ENCODE peak calls at places on chromosomes 7 and 10, in five cellular contexts. One of them, this sample, is unnamed.

GRCh38 chr7:154684651-154685563 is 318.0 kb downstream of the PAXIP1 start:
- DNase-seq in adipocyte: no peak
- DNase-seq in colonic mucosa: peak; percentile 55
- DNase-seq in thoracic aorta: no peak
- DNase-seq in fibroblast of lung: no peak
- DNase-seq in this sample: no peak

GRCh38 chr10:86699125-86699524 is 30.8 kb downstream of the LDB3 start:
- DNase-seq in adipocyte: no peak
- DNase-seq in colonic mucosa: no peak
- DNase-seq in fibroblast of lung: no peak
- DNase-seq in thoracic aorta: no peak
- DNase-seq in this sample: no peak

GRCh38 chr7:100799037-100799896 is 28.1 kb downstream of the EPHB4 start:
- DNase-seq in colonic mucosa: peak; percentile 79
- DNase-seq in fibroblast of lung: peak; percentile 75
- DNase-seq in thoracic aorta: no peak
- DNase-seq in adipocyte: peak; percentile 64
- DNase-seq in this sample: peak; percentile 73

GRCh38 chr7:5452470-5452899 is 28.9 kb upstream of the TNRC18 start:
- DNase-seq in thoracic aorta: no peak
- DNase-seq in fibroblast of lung: no peak
- DNase-seq in colonic mucosa: no peak
- DNase-seq in adipocyte: no peak
- DNase-seq in this sample: no peak

GRCh38 chr10:130137077-130137448 is 872 bp downstream of the GLRX3 start:
- DNase-seq in adipocyte: peak; percentile 57
- DNase-seq in fibroblast of lung: peak; percentile 24
- DNase-seq in colonic mucosa: no peak
- DNase-seq in thoracic aorta: no peak
- DNase-seq in this sample: peak; percentile 68

GRCh38 chr7:37028909-37029440 is 304.7 kb upstream of the AOAH start:
- DNase-seq in thoracic aorta: no peak
- DNase-seq in adipocyte: no peak
- DNase-seq in fibroblast of lung: no peak
- DNase-seq in colonic mucosa: no peak
- DNase-seq in this sample: no peak

GRCh38 chr7:73663033-73663432 is 4.6 kb upstream of the VPS37D start:
- DNase-seq in colonic mucosa: no peak
- DNase-seq in adipocyte: no peak
- DNase-seq in fibroblast of lung: no peak
- DNase-seq in thoracic aorta: no peak
- DNase-seq in this sample: no peak

GRCh38 chr7:95501261-95501816 is 15.6 kb downstream of the ASB4 start:
- DNase-seq in adipocyte: no peak
- DNase-seq in colonic mucosa: no peak
- DNase-seq in thoracic aorta: no peak
- DNase-seq in fibroblast of lung: no peak
- DNase-seq in this sample: no peak

GRCh38 chr7:143222782-143223181 is 945 bp downstream of the TAS2R40 start:
- DNase-seq in thoracic aorta: no peak
- DNase-seq in adipocyte: no peak
- DNase-seq in colonic mucosa: no peak
- DNase-seq in fibroblast of lung: no peak
- DNase-seq in this sample: no peak

GRCh38 chr10:28432210-28432676 is 100.7 kb upstream of the WAC start:
- DNase-seq in colonic mucosa: peak; percentile 60
- DNase-seq in fibroblast of lung: peak; percentile 80
- DNase-seq in adipocyte: peak; percentile 90
- DNase-seq in thoracic aorta: no peak
- DNase-seq in this sample: peak; percentile 81

GRCh38 chr7:13860734-13861133 is 128.7 kb downstream of the ETV1 start:
- DNase-seq in thoracic aorta: no peak
- DNase-seq in adipocyte: no peak
- DNase-seq in fibroblast of lung: no peak
- DNase-seq in colonic mucosa: no peak
- DNase-seq in this sample: no peak

GRCh38 chr7:50660040-50660829 is 95.0 kb upstream of the DDC start:
- DNase-seq in fibroblast of lung: no peak
- DNase-seq in adipocyte: no peak
- DNase-seq in colonic mucosa: no peak
- DNase-seq in thoracic aorta: no peak
- DNase-seq in this sample: no peak

GRCh38 chr10:13939391-13939790 is 352.6 kb downstream of the PRPF18 start:
- DNase-seq in thoracic aorta: no peak
- DNase-seq in colonic mucosa: no peak
- DNase-seq in fibroblast of lung: peak; percentile 61
- DNase-seq in adipocyte: peak; percentile 66
- DNase-seq in this sample: no peak

GRCh38 chr10:77320852-77321496 is 316.6 kb downstream of the KCNMA1 start:
- DNase-seq in fibroblast of lung: peak; percentile 93
- DNase-seq in colonic mucosa: no peak
- DNase-seq in thoracic aorta: no peak
- DNase-seq in adipocyte: peak; percentile 93
- DNase-seq in this sample: no peak

GRCh38 chr7:74598558-74598957 is 59.0 kb upstream of the GTF2I start:
- DNase-seq in adipocyte: peak; percentile 35
- DNase-seq in fibroblast of lung: peak; percentile 65
- DNase-seq in thoracic aorta: no peak
- DNase-seq in colonic mucosa: no peak
- DNase-seq in this sample: no peak

GRCh38 chr10:12321641-12322040 is 27.7 kb upstream of the CAMK1D start:
- DNase-seq in fibroblast of lung: no peak
- DNase-seq in colonic mucosa: no peak
- DNase-seq in adipocyte: no peak
- DNase-seq in thoracic aorta: no peak
- DNase-seq in this sample: no peak

GRCh38 chr10:21747809-21748208 is 213.8 kb downstream of the MLLT10 start:
- DNase-seq in colonic mucosa: no peak
- DNase-seq in adipocyte: no peak
- DNase-seq in thoracic aorta: no peak
- DNase-seq in fibroblast of lung: no peak
- DNase-seq in this sample: no peak

GRCh38 chr7:46229409-46229808 is 308.3 kb upstream of the IGFBP3 start:
- DNase-seq in thoracic aorta: no peak
- DNase-seq in fibroblast of lung: peak; percentile 45
- DNase-seq in adipocyte: peak; percentile 74
- DNase-seq in colonic mucosa: no peak
- DNase-seq in this sample: peak; percentile 63

GRCh38 chr10:110042891-110043290 is 35.1 kb downstream of the ADD3 start:
- DNase-seq in thoracic aorta: no peak
- DNase-seq in colonic mucosa: no peak
- DNase-seq in adipocyte: no peak
- DNase-seq in fibroblast of lung: no peak
- DNase-seq in this sample: no peak

GRCh38 chr10:110480387-110480786 is 17.3 kb upstream of the DUSP5 start:
- DNase-seq in fibroblast of lung: no peak
- DNase-seq in thoracic aorta: no peak
- DNase-seq in adipocyte: no peak
- DNase-seq in colonic mucosa: no peak
- DNase-seq in this sample: no peak

GRCh38 chr7:101422361-101423195 is 59.9 kb downstream of the COL26A1 start:
- DNase-seq in thoracic aorta: no peak
- DNase-seq in colonic mucosa: no peak
- DNase-seq in adipocyte: no peak
- DNase-seq in fibroblast of lung: no peak
- DNase-seq in this sample: no peak

GRCh38 chr10:117663750-117664149 is 121.2 kb downstream of the EMX2 start:
- DNase-seq in adipocyte: peak; percentile 7
- DNase-seq in colonic mucosa: no peak
- DNase-seq in thoracic aorta: no peak
- DNase-seq in fibroblast of lung: peak; percentile 66
- DNase-seq in this sample: peak; percentile 81

GRCh38 chr10:43408331-43408709 is 666 bp downstream of the HNRNPF start:
- DNase-seq in fibroblast of lung: no peak
- DNase-seq in thoracic aorta: no peak
- DNase-seq in adipocyte: no peak
- DNase-seq in colonic mucosa: no peak
- DNase-seq in this sample: no peak

GRCh38 chr7:10756981-10757380 is 216.7 kb upstream of the PHF14 start:
- DNase-seq in fibroblast of lung: no peak
- DNase-seq in adipocyte: no peak
- DNase-seq in thoracic aorta: no peak
- DNase-seq in colonic mucosa: no peak
- DNase-seq in this sample: no peak

GRCh38 chr7:1757601-1758000 is 87.5 kb downstream of the ELFN1 start:
- DNase-seq in colonic mucosa: no peak
- DNase-seq in thoracic aorta: no peak
- DNase-seq in fibroblast of lung: no peak
- DNase-seq in adipocyte: no peak
- DNase-seq in this sample: no peak

GRCh38 chr7:141697211-141697871 is 4.6 kb downstream of the DENND11 start:
- DNase-seq in adipocyte: no peak
- DNase-seq in fibroblast of lung: no peak
- DNase-seq in thoracic aorta: no peak
- DNase-seq in colonic mucosa: no peak
- DNase-seq in this sample: no peak

GRCh38 chr10:75111906-75112703 is 649 bp downstream of the SAMD8 start:
- DNase-seq in adipocyte: peak; percentile 76
- DNase-seq in fibroblast of lung: peak; percentile 54
- DNase-seq in thoracic aorta: peak; percentile 26
- DNase-seq in colonic mucosa: peak; percentile 61
- DNase-seq in this sample: peak; percentile 69

GRCh38 chr10:5198386-5198785 is 1.7 kb downstream of the AKR1C4 start:
- DNase-seq in fibroblast of lung: no peak
- DNase-seq in thoracic aorta: no peak
- DNase-seq in colonic mucosa: no peak
- DNase-seq in adipocyte: no peak
- DNase-seq in this sample: no peak

GRCh38 chr7:26208040-26208439 is 6.5 kb downstream of the CBX3 start:
- DNase-seq in colonic mucosa: no peak
- DNase-seq in fibroblast of lung: no peak
- DNase-seq in thoracic aorta: no peak
- DNase-seq in adipocyte: no peak
- DNase-seq in this sample: no peak

GRCh38 chr10:35126062-35126529 is 550 bp upstream of the CREM start:
- DNase-seq in adipocyte: no peak
- DNase-seq in colonic mucosa: no peak
- DNase-seq in fibroblast of lung: no peak
- DNase-seq in thoracic aorta: no peak
- DNase-seq in this sample: no peak

GRCh38 chr7:80659120-80660055 is 20.9 kb downstream of the CD36 start:
- DNase-seq in fibroblast of lung: peak; percentile 76
- DNase-seq in colonic mucosa: no peak
- DNase-seq in thoracic aorta: no peak
- DNase-seq in adipocyte: peak; percentile 80
- DNase-seq in this sample: peak; percentile 36

GRCh38 chr10:131926253-131926652 is 25.4 kb downstream of the PPP2R2D start:
- DNase-seq in thoracic aorta: no peak
- DNase-seq in fibroblast of lung: no peak
- DNase-seq in colonic mucosa: no peak
- DNase-seq in adipocyte: no peak
- DNase-seq in this sample: no peak
- H3K4me1 ChIP-seq in thoracic aorta: peaks cover 13% of the 10 kb centered on the region
- H3K4me1 ChIP-seq in fibroblast of lung: peaks cover 9% of the 10 kb centered on the region
- H3K4me1 ChIP-seq in colonic mucosa: no peaks in the 10 kb centered on the region
- H3K4me1 ChIP-seq in adipocyte: peaks cover 15% of the 10 kb centered on the region
- H3K4me1 ChIP-seq in this sample: no peaks in the 10 kb centered on the region

GRCh38 chr10:36489928-36490279 is 635.5 kb upstream of the ANKRD30A start:
- DNase-seq in adipocyte: peak; percentile 81
- DNase-seq in thoracic aorta: no peak
- DNase-seq in fibroblast of lung: peak; percentile 64
- DNase-seq in colonic mucosa: no peak
- DNase-seq in this sample: no peak

GRCh38 chr10:36496728-36497127 is 628.7 kb upstream of the ANKRD30A start:
- DNase-seq in adipocyte: no peak
- DNase-seq in fibroblast of lung: no peak
- DNase-seq in thoracic aorta: no peak
- DNase-seq in colonic mucosa: no peak
- DNase-seq in this sample: no peak

GRCh38 chr10:36492590-36493510 is 632.5 kb upstream of the ANKRD30A start:
- DNase-seq in fibroblast of lung: peak; percentile 63
- DNase-seq in colonic mucosa: no peak
- DNase-seq in thoracic aorta: no peak
- DNase-seq in adipocyte: peak; percentile 38
- DNase-seq in this sample: no peak

GRCh38 chr10:36494386-36494785 is 631.0 kb upstream of the ANKRD30A start:
- DNase-seq in thoracic aorta: no peak
- DNase-seq in colonic mucosa: no peak
- DNase-seq in adipocyte: peak; percentile 27
- DNase-seq in fibroblast of lung: peak; percentile 73
- DNase-seq in this sample: peak; percentile 33

GRCh38 chr10:36493511-36493880 is 631.9 kb upstream of the ANKRD30A start:
- DNase-seq in adipocyte: peak; percentile 49
- DNase-seq in fibroblast of lung: peak; percentile 33
- DNase-seq in colonic mucosa: no peak
- DNase-seq in thoracic aorta: no peak
- DNase-seq in this sample: no peak
- H3K4me1 ChIP-seq in adipocyte: peaks cover 45% of the 10 kb centered on the region
- H3K4me1 ChIP-seq in fibroblast of lung: peaks cover 2% of the 10 kb centered on the region
- H3K4me1 ChIP-seq in colonic mucosa: no peaks in the 10 kb centered on the region
- H3K4me1 ChIP-seq in thoracic aorta: peaks cover 31% of the 10 kb centered on the region
- H3K4me1 ChIP-seq in this sample: no peaks in the 10 kb centered on the region

DNA sequence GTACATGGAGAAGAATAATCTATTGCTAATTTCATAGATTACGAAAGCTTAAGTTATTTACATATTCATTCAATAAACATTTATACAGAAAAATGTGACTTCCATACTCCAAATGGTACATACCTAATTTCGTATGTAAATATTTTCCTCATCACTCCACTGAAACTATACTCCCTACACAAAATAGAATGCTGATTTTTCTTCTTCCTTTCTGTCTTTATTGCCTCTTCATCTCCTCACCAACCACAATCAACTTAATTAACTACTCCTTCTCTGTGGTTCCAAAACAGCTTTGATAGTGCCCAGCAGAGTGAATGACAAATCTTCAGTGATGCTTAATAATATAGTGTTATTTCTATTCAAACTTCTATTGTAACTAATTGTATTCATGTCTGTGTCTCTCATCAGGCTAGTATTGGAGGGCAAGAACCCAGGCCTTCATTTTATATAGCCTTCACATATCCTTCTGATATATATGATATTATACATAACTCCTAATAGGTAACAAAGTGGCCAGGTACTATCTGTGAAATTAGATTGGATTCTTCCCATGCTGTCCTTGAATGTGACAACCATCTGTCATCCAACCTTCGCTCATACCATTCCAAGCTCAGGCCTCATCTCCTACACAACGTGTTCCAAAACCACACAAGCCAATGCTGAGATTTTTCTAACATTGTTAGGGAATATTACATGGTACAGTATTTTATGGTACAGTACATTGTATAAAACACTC is 5.3 kb downstream of the ITGB1 start:
- DNase-seq in thoracic aorta: no peak
- DNase-seq in adipocyte: no peak
- DNase-seq in colonic mucosa: no peak
- DNase-seq in fibroblast of lung: no peak
- DNase-seq in this sample: no peak
- H3K4me1 ChIP-seq in thoracic aorta: peaks cover 56% of the 10 kb centered on the region
- H3K4me1 ChIP-seq in adipocyte: peaks cover 69% of the 10 kb centered on the region
- H3K4me1 ChIP-seq in colonic mucosa: peaks cover 10% of the 10 kb centered on the region
- H3K4me1 ChIP-seq in fibroblast of lung: peaks cover 13% of the 10 kb centered on the region
- H3K4me1 ChIP-seq in this sample: peaks cover 49% of the 10 kb centered on the region

DNA sequence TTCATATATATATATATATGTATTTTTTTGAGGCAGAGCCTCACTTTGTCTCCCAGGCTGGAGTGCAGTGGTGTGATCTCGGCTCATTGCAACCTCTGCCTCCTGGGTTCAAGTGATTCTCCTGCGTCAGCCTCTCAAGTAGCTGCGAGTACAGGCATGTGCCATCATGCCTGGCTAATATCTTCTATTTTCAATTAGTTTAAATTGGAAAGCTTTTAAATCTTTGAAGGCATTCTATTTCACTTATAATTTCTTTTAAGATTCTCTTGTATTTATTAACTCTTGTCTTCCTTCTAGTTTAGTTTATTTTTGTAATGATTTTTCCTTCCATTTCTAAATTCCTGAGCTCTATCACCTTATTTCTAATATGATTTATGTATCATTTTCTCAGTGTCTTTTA is 71.2 kb downstream of the TPST1 start:
- DNase-seq in adipocyte: no peak
- DNase-seq in colonic mucosa: no peak
- DNase-seq in thoracic aorta: no peak
- DNase-seq in fibroblast of lung: no peak
- DNase-seq in this sample: no peak
- H3K4me1 ChIP-seq in adipocyte: peaks cover 27% of the 10 kb centered on the region
- H3K4me1 ChIP-seq in colonic mucosa: no peaks in the 10 kb centered on the region
- H3K4me1 ChIP-seq in thoracic aorta: peaks cover 2% of the 10 kb centered on the region
- H3K4me1 ChIP-seq in fibroblast of lung: peaks cover 4% of the 10 kb centered on the region
- H3K4me1 ChIP-seq in this sample: peaks cover 4% of the 10 kb centered on the region